ENCODE peak calls at places on chromosomes 2 and 18, in five cellular contexts. V is glutamatergic neuron; Y is DMS153; U is mammary epithelial cell; S is stimulated activated CD4-positive, alpha-beta T cell treated with anti-CD3 and anti-CD28 coated beads, Interleukin-1b, Interleukin-23, amount 100 ng/mL, for 24 hours. E is an unnamed sample.

GRCh38 chr2:194721227-194721626 is 935.8 kb upstream of the SLC39A10 start:
- DNase-seq in V (no peak), Y (no peak), U (no peak), S (no peak), E (no peak)

GRCh38 chr2:185645529-185645928 is 93.1 kb upstream of the FSIP2 start:
- DNase-seq in V (no peak), Y (no peak), U (no peak), S (no peak), E (no peak)

GRCh38 chr2:106332054-106332453 is 136.2 kb downstream of the RGPD3 start:
- DNase-seq in V (no peak), Y (peak; percentile 69), U (no peak), S (no peak), E (no peak)

GRCh38 chr2:188623995-188624643 is 332.4 kb downstream of the GULP1 start:
- DNase-seq in V (no peak), Y (peak; percentile 26), U (peak; percentile 21), S (no peak), E (no peak)

GRCh38 chr18:33558529-33558928 is 19.5 kb upstream of the ASXL3 start:
- DNase-seq in V (no peak), Y (no peak), U (no peak), S (no peak), E (no peak)

GRCh38 chr2:240873805-240874714 is 5.4 kb downstream of the AGXT start:
- DNase-seq in V (no peak), Y (no peak), U (no peak), S (no peak), E (no peak)

GRCh38 chr2:134499307-134499706 is 219.5 kb downstream of the TMEM163 start:
- DNase-seq in V (peak; percentile 36), Y (no peak), U (no peak), S (no peak), E (no peak)

GRCh38 chr2:14567561-14567960 is 65.0 kb upstream of the LRATD1 start:
- DNase-seq in V (no peak), Y (no peak), U (peak; percentile 46), S (no peak), E (no peak)

GRCh38 chr2:240820014-240820606 is at the start of gene KIF1A:
- DNase-seq in V (peak; percentile 94), Y (peak; percentile 84), U (no peak), S (no peak), E (peak; percentile 95)

GRCh38 chr2:46500801-46501200 is 21.4 kb downstream of the TMEM247 start:
- DNase-seq in V (no peak), Y (no peak), U (no peak), S (no peak), E (no peak)

GRCh38 chr2:39779926-39780325 is 868 bp upstream of the THUMPD2 start:
- DNase-seq in V (no peak), Y (no peak), U (no peak), S (no peak), E (no peak)

GRCh38 chr2:54306561-54306960 is 50.5 kb upstream of the TSPYL6 start:
- DNase-seq in V (no peak), Y (no peak), U (peak; percentile 76), S (no peak), E (no peak)

GRCh38 chr2:96129528-96130120 is 8.7 kb downstream of the ASTL start:
- DNase-seq in V (no peak), Y (no peak), U (no peak), S (no peak), E (no peak)

GRCh38 chr18:54647176-54647575 is 56.1 kb downstream of the DYNAP start:
- DNase-seq in V (no peak), Y (peak; percentile 7), U (peak; percentile 37), S (no peak), E (no peak)

GRCh38 chr18:23133860-23134779 is 1.2 kb upstream of the CABLES1 start:
- DNase-seq in V (no peak), Y (peak; percentile 85), U (peak; percentile 42), S (no peak), E (peak; percentile 79)